ENCODE peak calls at places on chromosomes 11 and 22, in five cellular contexts. Z, M, X, Y and U are unnamed samples.

GRCh38 chr11:116607027-116607426 is 165.8 kb downstream of the BUD13 start:
- DNase-seq in Z (no peak), M (no peak), X (peak; percentile 30), Y (no peak), U (no peak)

GRCh38 chr11:504053-504993 is 2.7 kb downstream of the RNH1 start:
- DNase-seq in Z (peak; percentile 55), M (peak; percentile 40), X (no peak), Y (peak; percentile 89), U (no peak)

GRCh38 chr11:109135627-109136026 is 286.4 kb upstream of the C11orf87 start:
- DNase-seq in Z (no peak), M (no peak), X (no peak), Y (no peak), U (no peak)

GRCh38 chr11:20949585-20949984 is 280.2 kb downstream of the NELL1 start:
- DNase-seq in Z (no peak), M (no peak), X (no peak), Y (no peak), U (no peak)

GRCh38 chr11:75625970-75626691 is 42.7 kb downstream of the MAP6 start:
- DNase-seq in Z (peak; percentile 80), M (no peak), X (no peak), Y (no peak), U (no peak)

GRCh38 chr22:28955817-28956216 is 72.4 kb downstream of the ZNRF3 start:
- DNase-seq in Z (no peak), M (no peak), X (no peak), Y (no peak), U (no peak)

GRCh38 chr22:24060375-24060788 is 49.3 kb downstream of the CABIN1 start:
- DNase-seq in Z (no peak), M (no peak), X (peak; percentile 56), Y (no peak), U (no peak)

GRCh38 chr11:134508219-134508990 is 96.4 kb upstream of the B3GAT1 start:
- DNase-seq in Z (peak; percentile 16), M (no peak), X (peak; percentile 11), Y (peak; percentile 64), U (no peak)

GRCh38 chr22:42926768-42927167 is 69.7 kb upstream of the ARFGAP3 start:
- DNase-seq in Z (no peak), M (no peak), X (no peak), Y (peak; percentile 20), U (no peak)

GRCh38 chr11:126607776-126608625 is 252.5 kb downstream of the ST3GAL4 start:
- DNase-seq in Z (no peak), M (no peak), X (no peak), Y (no peak), U (no peak)

GRCh38 chr22:36212896-36213295 is 11.3 kb upstream of the APOL4 start:
- DNase-seq in Z (no peak), M (no peak), X (no peak), Y (no peak), U (no peak)

GRCh38 chr22:47171441-47172221 is 409.2 kb downstream of the TBC1D22A start:
- DNase-seq in Z (no peak), M (no peak), X (peak; percentile 40), Y (peak; percentile 75), U (no peak)

GRCh38 chr11:10599388-10600175 is 31.1 kb upstream of the LYVE1 start:
- DNase-seq in Z (no peak), M (no peak), X (no peak), Y (no peak), U (no peak)

GRCh38 chr11:126311464-126312291 is 7.8 kb downstream of the DCPS start:
- DNase-seq in Z (no peak), M (no peak), X (no peak), Y (no peak), U (no peak)

GRCh38 chr11:47161134-47161854 is 15.4 kb downstream of the ARFGAP2 start:
- DNase-seq in Z (peak; percentile 43), M (peak; percentile 53), X (peak; percentile 82), Y (no peak), U (no peak)

GRCh38 chr11:58575377-58576020 is at the start of gene LPXN:
- DNase-seq in Z (peak; percentile 54), M (no peak), X (no peak), Y (no peak), U (no peak)

GRCh38 chr11:17782145-17782544 is 47.6 kb downstream of the KCNC1 start:
- DNase-seq in Z (no peak), M (no peak), X (no peak), Y (no peak), U (no peak)

GRCh38 chr22:46769191-46769675 is 6.8 kb downstream of the TBC1D22A start:
- DNase-seq in Z (no peak), M (no peak), X (no peak), Y (peak; percentile 86), U (no peak)

GRCh38 chr11:95585071-95585751 is 204.4 kb downstream of the FAM76B start:
- DNase-seq in Z (no peak), M (no peak), X (no peak), Y (no peak), U (no peak)

GRCh38 chr11:66686801-66687750 is 9.4 kb upstream of the RBM4B start:
- DNase-seq in Z (no peak), M (no peak), X (no peak), Y (peak; percentile 57), U (no peak)

GRCh38 chr22:20021196-20022181 is 579 bp downstream of the TANGO2 start:
- DNase-seq in Z (peak; percentile 91), M (no peak), X (peak; percentile 92), Y (no peak), U (no peak)

GRCh38 chr11:125933030-125933813 is 12.6 kb upstream of the VSIG10L2 start:
- DNase-seq in Z (no peak), M (no peak), X (peak; percentile 39), Y (no peak), U (no peak)

GRCh38 chr22:36586250-36586649 is 57.3 kb upstream of the EIF3D start:
- DNase-seq in Z (no peak), M (no peak), X (no peak), Y (no peak), U (no peak)

GRCh38 chr11:72793081-72793451 is 781 bp downstream of the STARD10 start:
- DNase-seq in Z (no peak), M (no peak), X (no peak), Y (no peak), U (no peak)

GRCh38 chr11:72798361-72798760 is 4.5 kb upstream of the STARD10 start:
- DNase-seq in Z (no peak), M (no peak), X (no peak), Y (no peak), U (no peak)

GRCh38 chr11:72792437-72793021 is 1.3 kb downstream of the STARD10 start:
- DNase-seq in Z (no peak), M (no peak), X (no peak), Y (no peak), U (no peak)

GRCh38 chr11:72789493-72790131 is 4.2 kb downstream of the STARD10 start:
- DNase-seq in Z (no peak), M (peak; percentile 70), X (no peak), Y (no peak), U (no peak)

DNA sequence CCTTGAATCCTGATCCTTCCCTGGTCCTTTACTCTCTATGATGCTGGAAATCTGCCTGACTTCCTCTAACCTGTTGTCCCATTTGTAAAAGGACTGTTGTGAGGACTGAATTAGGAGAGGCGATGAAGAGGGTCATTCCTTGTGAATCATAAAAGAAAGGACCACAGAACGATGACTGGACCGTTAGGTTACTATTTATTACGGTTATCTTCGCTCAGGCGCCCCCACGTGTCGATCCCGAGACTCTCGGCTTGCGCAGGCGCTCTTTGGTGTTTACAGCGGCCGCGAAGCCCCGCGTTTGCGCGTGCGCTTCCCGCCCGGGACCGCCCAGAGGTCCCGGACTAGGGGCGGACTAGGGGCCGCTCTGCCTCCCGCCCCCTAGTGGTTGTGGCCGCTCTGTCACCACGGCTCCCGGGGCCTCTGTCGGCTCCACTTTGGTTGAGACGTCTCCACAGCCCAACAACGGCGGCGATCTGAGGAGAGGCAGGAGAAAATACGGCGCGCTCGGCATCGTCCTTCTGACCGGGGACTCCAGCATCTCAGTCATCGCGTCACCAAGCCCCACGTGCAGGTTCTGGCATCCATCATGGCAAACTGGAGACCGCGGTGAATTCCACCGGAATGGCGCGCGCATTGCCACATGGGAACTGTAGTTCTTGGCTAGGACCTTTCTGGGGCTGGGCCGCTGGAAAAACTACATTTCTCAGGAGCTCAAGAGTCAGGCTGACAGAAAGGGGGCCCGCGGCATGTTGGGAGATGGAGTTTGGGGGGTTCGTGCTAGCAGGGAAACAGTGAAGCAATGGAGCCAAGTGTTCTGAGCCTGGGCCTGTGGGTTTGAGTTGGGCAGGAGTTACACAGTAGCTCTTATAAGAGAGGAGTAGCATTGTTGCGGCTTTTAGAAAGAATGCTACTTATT is at the start of gene STARD10:
- DNase-seq in Z (peak; percentile 97), M (peak; percentile 97), X (peak; percentile 98), Y (peak; percentile 99), U (peak; percentile 58)
- TF ChIP-seq POLR2A in Z (peak; percentile 71), M (peak; percentile 76), X (peak; percentile 16), Y (peak; percentile 48), U (peak; percentile 28)

GRCh38 chr11:13036235-13036634 is 27.1 kb downstream of the RASSF10 start:
- DNase-seq in Z (no peak), M (no peak), X (no peak), Y (no peak), U (no peak)
- H3K9me3 ChIP-seq in Z (no peaks in the 10 kb centered on the region), M (no peaks in the 10 kb centered on the region), X (no peaks in the 10 kb centered on the region), Y (no peaks in the 10 kb centered on the region), U (no peaks in the 10 kb centered on the region)

GRCh38 chr22:22843848-22844247 is 43.8 kb upstream of the IGLL5 start:
- DNase-seq in Z (no peak), M (no peak), X (no peak), Y (no peak), U (no peak)

GRCh38 chr22:22840778-22841177 is 46.8 kb upstream of the IGLL5 start:
- DNase-seq in Z (no peak), M (no peak), X (no peak), Y (no peak), U (no peak)

GRCh38 chr22:22842085-22842484 is 45.5 kb upstream of the IGLL5 start:
- DNase-seq in Z (no peak), M (no peak), X (no peak), Y (no peak), U (no peak)

GRCh38 chr22:22839570-22840314 is 47.9 kb upstream of the IGLL5 start:
- DNase-seq in Z (no peak), M (no peak), X (no peak), Y (no peak), U (no peak)

GRCh38 chr22:22841598-22841997 is 46.0 kb upstream of the IGLL5 start:
- DNase-seq in Z (no peak), M (no peak), X (no peak), Y (no peak), U (no peak)
- TF ChIP-seq POLR2A in Z (no peak), M (no peak), X (no peak), Y (no peak), U (no peak)

GRCh38 chr11:60679879-60680278 is 19.5 kb upstream of the MS4A8 start:
- DNase-seq in Z (no peak), M (no peak), X (no peak), Y (no peak), U (no peak)

DNA sequence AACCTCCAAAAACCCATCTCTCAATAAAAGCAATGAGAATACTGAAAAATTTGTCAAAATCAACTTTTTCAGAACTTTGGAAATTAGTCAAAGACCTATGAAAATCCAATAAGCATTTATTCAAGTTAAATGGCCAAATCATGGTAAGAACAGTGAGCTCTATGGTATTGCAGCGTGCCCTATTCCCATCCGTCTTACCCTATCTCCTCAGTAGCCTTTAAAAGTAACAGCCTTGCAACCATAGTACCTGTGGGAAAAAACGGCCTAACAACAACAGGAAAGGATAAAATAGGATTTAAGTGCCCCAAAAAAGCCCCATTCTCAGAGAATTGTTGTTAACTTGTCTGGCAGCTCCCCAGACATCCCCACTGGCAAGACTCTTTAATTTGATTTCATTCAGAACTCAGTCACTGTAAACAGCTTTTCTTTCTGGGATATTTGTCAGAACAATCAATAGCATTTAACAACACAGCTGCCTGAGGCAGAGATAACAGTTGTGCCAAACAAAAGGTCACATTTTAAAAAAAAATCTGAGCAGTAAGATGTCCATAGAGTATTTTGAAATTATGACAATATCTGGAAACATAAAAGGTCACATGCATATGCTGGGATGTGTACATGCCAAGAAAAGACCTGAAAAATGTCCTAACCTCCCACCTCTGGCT is 18.8 kb upstream of the MS4A8 start:
- DNase-seq in Z (no peak), M (no peak), X (no peak), Y (no peak), U (no peak)
- H3K9me3 ChIP-seq in Z (no peaks in the 10 kb centered on the region), M (peaks cover 7% of the 10 kb centered on the region), X (no peaks in the 10 kb centered on the region), Y (peaks cover 4% of the 10 kb centered on the region), U (peaks cover 19% of the 10 kb centered on the region)